ENCODE peak calls at places on chromosomes 5 and 9, in ten cellular contexts. B, H, R, D, C, F, Q, A, G and P are unnamed samples.

GRCh38 chr5:176780071-176780850 is 30.1 kb upstream of the UNC5A start:
- DNase-seq in B (no peak), H (no peak), R (no peak), D (no peak), C (no peak), F (no peak), Q (no peak), A (no peak), G (no peak), P (no peak)

GRCh38 chr9:68904454-68904853 is 109.5 kb downstream of the PRKACG start:
- DNase-seq in B (no peak), H (no peak), R (no peak), D (no peak), C (no peak), F (no peak), Q (no peak), A (no peak), G (no peak), P (no peak)

GRCh38 chr5:111389390-111390082 is 122.8 kb downstream of the STARD4 start:
- DNase-seq in B (peak; percentile 83), H (no peak), R (peak; percentile 89), D (no peak), C (peak; percentile 46), F (no peak), Q (no peak), A (no peak), G (no peak), P (no peak)

GRCh38 chr5:143279698-143280097 is 123.8 kb downstream of the NR3C1 start:
- DNase-seq in B (no peak), H (no peak), R (peak; percentile 28), D (no peak), C (peak; percentile 37), F (no peak), Q (no peak), A (no peak), G (no peak), P (no peak)

GRCh38 chr5:170184007-170184687 is 48.6 kb upstream of the C5orf58 start:
- DNase-seq in B (peak; percentile 59), H (peak; percentile 61), R (peak; percentile 64), D (peak; percentile 67), C (peak; percentile 39), F (no peak), Q (peak; percentile 23), A (no peak), G (no peak), P (no peak)

GRCh38 chr5:135355182-135355581 is 43.8 kb downstream of the MACROH2A1 start:
- DNase-seq in B (peak; percentile 63), H (no peak), R (peak; percentile 42), D (no peak), C (no peak), F (no peak), Q (no peak), A (no peak), G (no peak), P (no peak)

GRCh38 chr9:127968046-127968445 is 12.7 kb downstream of the EEIG1 start:
- DNase-seq in B (peak; percentile 63), H (no peak), R (peak; percentile 72), D (no peak), C (peak; percentile 64), F (no peak), Q (no peak), A (no peak), G (no peak), P (peak; percentile 28)

GRCh38 chr9:135907006-135907434 is 326 bp downstream of the CAMSAP1 start:
- DNase-seq in B (peak; percentile 39), H (no peak), R (peak; percentile 35), D (peak; percentile 55), C (peak; percentile 34), F (no peak), Q (no peak), A (no peak), G (no peak), P (no peak)

GRCh38 chr5:33713087-33713486 is 178.7 kb downstream of the ADAMTS12 start:
- DNase-seq in B (no peak), H (no peak), R (no peak), D (no peak), C (peak; percentile 52), F (no peak), Q (no peak), A (no peak), G (no peak), P (no peak)

GRCh38 chr9:124291801-124292396 is 34.1 kb downstream of the NEK6 start:
- DNase-seq in B (no peak), H (no peak), R (no peak), D (peak; percentile 76), C (peak; percentile 21), F (no peak), Q (peak; percentile 38), A (no peak), G (no peak), P (no peak)